ENCODE peak calls at places on chromosomes 7 and 10, in four cellular contexts. One of them, this sample, is unnamed.
A peak's percentile ranks its signal among the peaks of the same experiment; 100 is the strongest.

GRCh38 chr7:66036382-66036781 is 39.2 kb upstream of the ASL start:
- DNase-seq in HepG2: no peak
- DNase-seq in H1: no peak
- DNase-seq in IMR-90: no peak
- DNase-seq in this sample: no peak

GRCh38 chr7:137952406-137952805 is 49.5 kb downstream of the CREB3L2 start:
- DNase-seq in HepG2: no peak
- DNase-seq in H1: no peak
- DNase-seq in IMR-90: no peak
- DNase-seq in this sample: no peak

GRCh38 chr10:86254526-86255174 is 111.9 kb downstream of the GRID1 start:
- DNase-seq in HepG2: no peak
- DNase-seq in H1: peak; percentile 45
- DNase-seq in IMR-90: no peak
- DNase-seq in this sample: no peak

GRCh38 chr7:28708458-28708951 is 249.6 kb downstream of the TRIL start:
- DNase-seq in HepG2: no peak
- DNase-seq in H1: no peak
- DNase-seq in IMR-90: no peak
- DNase-seq in this sample: no peak

GRCh38 chr7:149422065-149422913 is 38.6 kb downstream of the ZNF777 start:
- DNase-seq in HepG2: peak; percentile 44
- DNase-seq in H1: peak; percentile 83
- DNase-seq in IMR-90: peak; percentile 53
- DNase-seq in this sample: peak; percentile 90

GRCh38 chr7:129853661-129854268 is 99.0 kb downstream of the UBE2H start:
- DNase-seq in HepG2: no peak
- DNase-seq in H1: no peak
- DNase-seq in IMR-90: no peak
- DNase-seq in this sample: no peak

GRCh38 chr10:60495357-60495756 is 105.7 kb upstream of the ANK3 start:
- DNase-seq in HepG2: no peak
- DNase-seq in H1: no peak
- DNase-seq in IMR-90: peak; percentile 28
- DNase-seq in this sample: no peak

GRCh38 chr7:22187691-22188348 is 169.1 kb downstream of the RAPGEF5 start:
- DNase-seq in HepG2: no peak
- DNase-seq in H1: no peak
- DNase-seq in IMR-90: no peak
- DNase-seq in this sample: no peak

GRCh38 chr7:29926216-29926615 is 63.4 kb downstream of the SCRN1 start:
- DNase-seq in HepG2: no peak
- DNase-seq in H1: no peak
- DNase-seq in IMR-90: no peak
- DNase-seq in this sample: no peak

GRCh38 chr7:27113991-27114866 is 11.7 kb upstream of the HOXA2 start:
- DNase-seq in HepG2: no peak
- DNase-seq in H1: peak; percentile 52
- DNase-seq in IMR-90: peak; percentile 69
- DNase-seq in this sample: peak; percentile 26

GRCh38 chr10:47038881-47039557 is 127.8 kb downstream of the PTPN20 start:
- DNase-seq in HepG2: no peak
- DNase-seq in H1: no peak
- DNase-seq in IMR-90: no peak
- DNase-seq in this sample: peak; percentile 61

GRCh38 chr10:122515588-122516231 is 44.8 kb upstream of the DMBT1 start:
- DNase-seq in HepG2: no peak
- DNase-seq in H1: no peak
- DNase-seq in IMR-90: peak; percentile 35
- DNase-seq in this sample: no peak

GRCh38 chr7:19114591-19114855 is 2.9 kb downstream of the TWIST1 start:
- DNase-seq in HepG2: no peak
- DNase-seq in H1: no peak
- DNase-seq in IMR-90: peak; percentile 66
- DNase-seq in this sample: no peak

GRCh38 chr7:106598663-106599342 is 62.2 kb downstream of the CCDC71L start:
- DNase-seq in HepG2: peak; percentile 26
- DNase-seq in H1: peak; percentile 52
- DNase-seq in IMR-90: peak; percentile 60
- DNase-seq in this sample: peak; percentile 87

GRCh38 chr7:26060713-26061339 is 91.2 kb upstream of the NFE2L3 start:
- DNase-seq in HepG2: no peak
- DNase-seq in H1: no peak
- DNase-seq in IMR-90: no peak
- DNase-seq in this sample: no peak

GRCh38 chr10:88565072-88565471 is 18.0 kb downstream of the RNLS start:
- DNase-seq in HepG2: no peak
- DNase-seq in H1: no peak
- DNase-seq in IMR-90: peak; percentile 61
- DNase-seq in this sample: no peak

GRCh38 chr7:81626008-81626407 is 143.8 kb downstream of the HGF start:
- DNase-seq in HepG2: no peak
- DNase-seq in H1: no peak
- DNase-seq in IMR-90: peak; percentile 65
- DNase-seq in this sample: no peak

GRCh38 chr7:91240546-91240945 is 23.7 kb upstream of the FZD1 start:
- DNase-seq in HepG2: peak; percentile 32
- DNase-seq in H1: no peak
- DNase-seq in IMR-90: peak; percentile 51
- DNase-seq in this sample: no peak

GRCh38 chr10:75977146-75977545 is 545.7 kb downstream of the LRMDA start:
- DNase-seq in HepG2: no peak
- DNase-seq in H1: no peak
- DNase-seq in IMR-90: no peak
- DNase-seq in this sample: no peak

GRCh38 chr10:118584181-118584954 is 11.1 kb downstream of the PRLHR start:
- DNase-seq in HepG2: no peak
- DNase-seq in H1: no peak
- DNase-seq in IMR-90: peak; percentile 70
- DNase-seq in this sample: no peak

DNA sequence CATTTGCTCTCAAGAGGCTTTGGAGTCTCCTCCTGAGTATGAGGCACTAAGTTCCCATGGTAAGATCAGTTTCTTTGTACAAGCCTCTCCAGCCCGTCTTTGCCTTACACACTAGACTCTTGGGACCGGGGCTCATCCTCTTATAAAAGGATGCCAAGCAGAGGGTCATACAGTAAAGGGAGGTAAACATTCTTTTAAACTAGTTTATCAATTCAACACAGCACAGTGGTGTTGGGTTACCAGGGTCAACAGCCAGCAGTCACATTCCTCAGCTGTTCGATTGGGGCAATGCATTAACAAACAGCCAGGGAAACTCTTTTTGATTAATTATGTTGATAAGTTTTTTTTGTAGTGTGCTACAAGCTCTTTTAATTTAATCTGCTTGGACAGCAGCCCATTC is 37.8 kb downstream of the HHEX start:
- DNase-seq in HepG2: peak; percentile 28
- DNase-seq in H1: no peak
- DNase-seq in IMR-90: no peak
- DNase-seq in this sample: no peak
- TF ChIP-seq MAFK in HepG2: no peak
- TF ChIP-seq MAFK in H1: no peak
- TF ChIP-seq MAFK in IMR-90: no peak
- TF ChIP-seq MAFK in this sample: no peak

GRCh38 chr7:104956753-104957450 is 57.1 kb upstream of the KMT2E start:
- DNase-seq in HepG2: no peak
- DNase-seq in H1: no peak
- DNase-seq in IMR-90: peak; percentile 98
- DNase-seq in this sample: no peak
- H3K9ac ChIP-seq in HepG2: no peak overlapping the region
- H3K9ac ChIP-seq in H1: no peak overlapping the region
- H3K9ac ChIP-seq in IMR-90: no peak overlapping the region
- H3K9ac ChIP-seq in this sample: no peak overlapping the region

GRCh38 chr10:132237871-132238270 is 51.1 kb downstream of the DPYSL4 start:
- DNase-seq in HepG2: no peak
- DNase-seq in H1: no peak
- DNase-seq in IMR-90: no peak
- DNase-seq in this sample: no peak

GRCh38 chr10:132236881-132237280 is 50.1 kb downstream of the DPYSL4 start:
- DNase-seq in HepG2: no peak
- DNase-seq in H1: no peak
- DNase-seq in IMR-90: no peak
- DNase-seq in this sample: no peak

GRCh38 chr10:132238371-132239125 is 51.8 kb downstream of the DPYSL4 start:
- DNase-seq in HepG2: no peak
- DNase-seq in H1: no peak
- DNase-seq in IMR-90: no peak
- DNase-seq in this sample: no peak

GRCh38 chr10:132236161-132236560 is 49.4 kb downstream of the DPYSL4 start:
- DNase-seq in HepG2: no peak
- DNase-seq in H1: no peak
- DNase-seq in IMR-90: no peak
- DNase-seq in this sample: no peak

GRCh38 chr10:132237396-132237795 is 50.6 kb downstream of the DPYSL4 start:
- DNase-seq in HepG2: no peak
- DNase-seq in H1: no peak
- DNase-seq in IMR-90: no peak
- DNase-seq in this sample: no peak
- TF ChIP-seq MAFK in HepG2: no peak
- TF ChIP-seq MAFK in H1: no peak
- TF ChIP-seq MAFK in IMR-90: no peak
- TF ChIP-seq MAFK in this sample: no peak

GRCh38 chr7:156487811-156488523 is 152.6 kb upstream of the RNF32 start:
- DNase-seq in HepG2: peak; percentile 30
- DNase-seq in H1: no peak
- DNase-seq in IMR-90: no peak
- DNase-seq in this sample: no peak

GRCh38 chr7:156492170-156492569 is 148.4 kb upstream of the RNF32 start:
- DNase-seq in HepG2: no peak
- DNase-seq in H1: no peak
- DNase-seq in IMR-90: no peak
- DNase-seq in this sample: no peak

GRCh38 chr7:156491435-156491834 is 149.1 kb upstream of the RNF32 start:
- DNase-seq in HepG2: no peak
- DNase-seq in H1: no peak
- DNase-seq in IMR-90: no peak
- DNase-seq in this sample: no peak

GRCh38 chr7:156493942-156494341 is 146.6 kb upstream of the RNF32 start:
- DNase-seq in HepG2: no peak
- DNase-seq in H1: no peak
- DNase-seq in IMR-90: peak; percentile 77
- DNase-seq in this sample: no peak

GRCh38 chr7:156490021-156490800 is 150.4 kb upstream of the RNF32 start:
- DNase-seq in HepG2: no peak
- DNase-seq in H1: no peak
- DNase-seq in IMR-90: no peak
- DNase-seq in this sample: no peak
- H3K9ac ChIP-seq in HepG2: no peak overlapping the region
- H3K9ac ChIP-seq in H1: no peak overlapping the region
- H3K9ac ChIP-seq in IMR-90: no peak overlapping the region
- H3K9ac ChIP-seq in this sample: no peak overlapping the region

DNA sequence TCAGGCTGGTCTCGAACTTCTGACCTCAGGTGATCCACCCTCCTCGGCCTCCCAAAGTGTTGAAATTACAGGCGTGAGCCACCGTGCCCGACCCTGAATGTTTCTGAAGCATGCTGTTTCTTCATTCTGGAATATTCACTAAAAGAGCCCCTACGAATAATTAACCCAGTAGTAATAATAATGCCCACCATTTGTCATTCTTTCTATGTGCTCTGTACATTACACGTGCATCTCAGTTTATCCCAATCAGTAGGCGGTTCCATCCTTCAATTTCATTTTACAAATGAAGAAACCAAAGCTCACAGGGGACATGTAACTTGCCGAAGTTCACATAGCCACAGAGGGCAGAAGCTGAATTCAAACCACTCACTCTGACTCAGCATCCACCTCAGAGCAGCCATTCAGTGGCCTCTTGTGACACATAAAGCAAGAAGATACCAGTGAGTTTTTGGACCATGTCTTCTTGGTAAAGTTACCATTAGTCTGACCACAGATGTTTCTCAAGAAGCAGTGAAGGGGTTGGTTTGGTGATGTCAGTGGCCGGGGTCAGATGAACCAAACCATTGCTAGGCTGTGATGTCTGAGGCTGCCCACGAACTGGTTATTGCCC is 71.9 kb upstream of the DUSP5 start:
- DNase-seq in HepG2: peak; percentile 20
- DNase-seq in H1: no peak
- DNase-seq in IMR-90: peak; percentile 99
- DNase-seq in this sample: no peak
- TF ChIP-seq MAFK in HepG2: no peak
- TF ChIP-seq MAFK in H1: no peak
- TF ChIP-seq MAFK in IMR-90: peak; percentile 85
- TF ChIP-seq MAFK in this sample: peak; percentile 86

DNA sequence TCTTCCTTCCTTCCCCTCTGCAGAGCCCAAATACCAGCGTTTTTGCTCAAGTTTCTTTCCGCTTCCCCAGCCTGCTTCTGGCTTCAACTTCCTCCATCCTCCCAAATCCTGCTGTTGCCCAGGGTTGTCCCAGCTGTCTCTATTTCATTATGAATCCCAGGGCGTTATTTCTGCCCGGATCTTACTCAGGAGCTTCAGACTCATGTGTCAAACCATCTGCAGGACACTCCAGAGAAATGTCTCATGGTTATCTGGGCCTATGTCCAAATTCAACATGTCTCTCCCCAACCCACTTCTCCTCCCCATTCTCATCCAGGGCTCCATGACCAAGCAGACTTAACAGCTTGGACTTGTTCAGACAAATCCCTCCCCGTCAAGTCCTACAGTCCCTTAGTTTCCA is 15.6 kb downstream of the ARHGAP22 start:
- DNase-seq in HepG2: no peak
- DNase-seq in H1: no peak
- DNase-seq in IMR-90: peak; percentile 97
- DNase-seq in this sample: no peak
- H3K9ac ChIP-seq in HepG2: no peak overlapping the region
- H3K9ac ChIP-seq in H1: no peak overlapping the region
- H3K9ac ChIP-seq in IMR-90: peak overlapping the region; percentile 40
- H3K9ac ChIP-seq in this sample: no peak overlapping the region

GRCh38 chr10:26365681-26366327 is 72.3 kb upstream of the APBB1IP start:
- DNase-seq in HepG2: no peak
- DNase-seq in H1: no peak
- DNase-seq in IMR-90: no peak
- DNase-seq in this sample: no peak
- TF ChIP-seq MAFK in HepG2: no peak
- TF ChIP-seq MAFK in H1: no peak
- TF ChIP-seq MAFK in IMR-90: no peak
- TF ChIP-seq MAFK in this sample: no peak